ENCODE peak calls at places on chromosomes 3 and 15, in nine cellular contexts. N is adipocyte; B is SJSA1; J is stomach; C is CD8-positive, alpha-beta T cell; Z is A673; F is colonic mucosa; D is suprapubic skin; T is GM12878. E is an unnamed sample.

GRCh38 chr15:74727727-74728126 is 2.4 kb upstream of the CYP1A1 start:
- DNase-seq in N (no peak), B (no peak), J (peak; percentile 18), C (no peak), Z (no peak), F (no peak), D (peak; percentile 35), T (no peak), E (no peak)

GRCh38 chr3:108623504-108623903 is 34.0 kb downstream of the DZIP3 start:
- DNase-seq in N (no peak), B (no peak), J (no peak), C (no peak), Z (no peak), F (no peak), D (no peak), T (no peak), E (no peak)

GRCh38 chr3:169869484-169870304 is at the start of gene LRRC31:
- DNase-seq in N (no peak), B (no peak), J (no peak), C (no peak), Z (no peak), F (peak; percentile 29), D (no peak), T (no peak), E (no peak)

GRCh38 chr3:30241721-30242120 is 364.7 kb upstream of the TGFBR2 start:
- DNase-seq in N (no peak), B (no peak), J (no peak), C (no peak), Z (no peak), F (no peak), D (no peak), T (no peak), E (no peak)

GRCh38 chr3:14889188-14889587 is 58.2 kb upstream of the NR2C2 start:
- DNase-seq in N (no peak), B (no peak), J (no peak), C (no peak), Z (no peak), F (no peak), D (no peak), T (no peak), E (no peak)

GRCh38 chr15:62515696-62516395 is 350.8 kb upstream of the C2CD4B start:
- DNase-seq in N (no peak), B (no peak), J (no peak), C (no peak), Z (no peak), F (no peak), D (no peak), T (no peak), E (no peak)

GRCh38 chr15:39819449-39820016 is 36.9 kb upstream of the FSIP1 start:
- DNase-seq in N (no peak), B (no peak), J (no peak), C (no peak), Z (no peak), F (no peak), D (no peak), T (no peak), E (no peak)

GRCh38 chr3:160564205-160564922 is 1.0 kb downstream of the KPNA4 start:
- DNase-seq in N (peak; percentile 41), B (no peak), J (no peak), C (peak; percentile 24), Z (peak; percentile 31), F (peak; percentile 31), D (no peak), T (no peak), E (peak; percentile 41)

GRCh38 chr15:42494998-42495360 is 455 bp upstream of the SNAP23 start:
- DNase-seq in N (peak; percentile 85), B (peak; percentile 64), J (peak; percentile 47), C (peak; percentile 37), Z (peak; percentile 87), F (peak; percentile 93), D (no peak), T (no peak), E (peak; percentile 48)

GRCh38 chr3:60708191-60708975 is 542.9 kb downstream of the FHIT start:
- DNase-seq in N (peak; percentile 17), B (no peak), J (no peak), C (no peak), Z (peak; percentile 0), F (no peak), D (no peak), T (no peak), E (no peak)

GRCh38 chr3:39142067-39142466 is 11.3 kb downstream of the CSRNP1 start:
- DNase-seq in N (no peak), B (no peak), J (peak; percentile 51), C (no peak), Z (no peak), F (peak; percentile 81), D (no peak), T (no peak), E (no peak)

GRCh38 chr3:101252307-101252706 is 68.1 kb downstream of the IMPG2 start:
- DNase-seq in N (no peak), B (no peak), J (no peak), C (no peak), Z (no peak), F (no peak), D (no peak), T (no peak), E (no peak)

GRCh38 chr15:75693501-75694240 is 19.0 kb downstream of the CSPG4 start:
- DNase-seq in N (peak; percentile 55), B (no peak), J (no peak), C (no peak), Z (no peak), F (no peak), D (no peak), T (no peak), E (no peak)

DNA sequence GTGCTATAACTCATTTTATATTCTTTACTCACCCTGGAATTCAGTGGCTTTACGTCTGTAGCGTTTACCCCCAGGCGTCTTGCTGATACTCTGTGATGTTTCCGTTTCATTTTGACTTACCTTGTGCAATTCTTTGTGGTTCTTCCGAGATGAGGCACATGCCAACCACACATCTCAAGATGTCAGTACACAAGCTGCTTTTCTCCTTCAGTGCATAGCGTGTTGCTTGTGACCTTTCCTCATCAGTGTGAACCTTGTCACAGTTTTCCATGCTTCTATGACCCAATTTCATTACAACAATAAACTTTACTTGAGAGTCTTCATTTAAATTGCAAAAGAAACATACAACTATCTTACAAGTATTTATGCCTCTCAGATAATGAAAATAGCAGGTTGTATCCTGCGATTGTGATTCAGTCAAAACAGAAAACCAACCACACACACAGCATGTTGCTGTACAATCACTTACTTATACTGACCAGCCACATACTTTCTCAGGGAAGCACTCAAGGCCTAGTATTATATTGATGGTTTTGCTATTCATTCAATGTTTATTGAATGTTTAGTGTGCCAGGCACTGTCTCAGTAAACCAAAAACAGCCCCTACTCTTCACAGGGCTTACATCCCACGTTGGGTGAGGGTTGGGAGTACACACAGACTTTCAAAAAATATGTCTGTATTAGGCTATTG is 4.6 kb upstream of the TBL1XR1 start:
- DNase-seq in N (peak; percentile 70), B (no peak), J (no peak), C (peak; percentile 54), Z (no peak), F (no peak), D (no peak), T (peak; percentile 89), E (no peak)
- H3K4me3 ChIP-seq in N (no peak overlapping the region), B (no peak overlapping the region), J (no peak overlapping the region), C (peak overlapping the region; percentile 24), Z (no peak overlapping the region), F (no peak overlapping the region), D (no peak overlapping the region), T (no peak overlapping the region), E (no peak overlapping the region)

DNA sequence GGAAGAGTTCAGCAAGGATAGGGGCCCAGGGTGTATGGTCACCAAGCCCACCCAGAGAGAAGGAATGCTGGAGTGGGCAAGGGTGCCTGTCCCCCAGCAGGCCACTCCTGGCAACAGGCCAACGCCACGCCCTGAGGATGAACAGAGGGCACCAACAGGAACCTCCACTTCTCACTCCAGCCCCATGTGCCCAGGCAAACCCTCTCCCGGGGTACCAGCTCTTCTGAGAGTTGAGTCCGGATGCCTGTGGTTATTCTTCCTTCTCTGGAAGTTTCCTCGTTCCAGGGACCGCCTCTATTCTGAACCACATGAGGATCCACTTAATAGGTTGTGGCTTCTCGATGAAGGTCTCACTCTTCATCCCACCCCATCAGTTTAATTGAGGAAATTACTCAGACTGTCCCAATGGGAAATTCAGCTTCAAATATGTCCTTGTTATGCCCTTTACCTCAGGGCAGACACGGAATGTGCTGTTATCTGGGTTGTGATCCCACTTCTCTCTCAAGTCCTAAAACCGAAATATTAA is 114.3 kb downstream of the LIPC start:
- DNase-seq in N (no peak), B (no peak), J (peak; percentile 20), C (no peak), Z (no peak), F (no peak), D (no peak), T (no peak), E (no peak)
- H3K4me1 ChIP-seq in N (peaks cover 30% of the 10 kb centered on the region), B (peaks cover 41% of the 10 kb centered on the region), J (no peaks in the 10 kb centered on the region), C (peaks cover 14% of the 10 kb centered on the region), Z (no peaks in the 10 kb centered on the region), F (no peaks in the 10 kb centered on the region), D (peaks cover 3% of the 10 kb centered on the region), T (peaks cover 8% of the 10 kb centered on the region), E (no peaks in the 10 kb centered on the region)

GRCh38 chr3:121493431-121493830 is 52.4 kb downstream of the POLQ start:
- DNase-seq in N (no peak), B (no peak), J (no peak), C (no peak), Z (peak; percentile 10), F (no peak), D (no peak), T (no peak), E (no peak)
- H3K4me3 ChIP-seq in N (no peak overlapping the region), B (no peak overlapping the region), J (no peak overlapping the region), C (no peak overlapping the region), Z (no peak overlapping the region), F (no peak overlapping the region), D (no peak overlapping the region), T (no peak overlapping the region), E (no peak overlapping the region)

GRCh38 chr15:64855206-64856000 is 13.7 kb downstream of the PLEKHO2 start:
- DNase-seq in N (no peak), B (no peak), J (no peak), C (no peak), Z (no peak), F (no peak), D (no peak), T (no peak), E (no peak)

GRCh38 chr15:64856429-64857145 is 14.9 kb downstream of the PLEKHO2 start:
- DNase-seq in N (peak; percentile 53), B (peak; percentile 98), J (no peak), C (no peak), Z (no peak), F (no peak), D (no peak), T (no peak), E (no peak)

GRCh38 chr15:64851503-64851840 is 9.8 kb downstream of the PLEKHO2 start:
- DNase-seq in N (peak; percentile 90), B (peak; percentile 58), J (no peak), C (no peak), Z (no peak), F (no peak), D (no peak), T (no peak), E (no peak)

GRCh38 chr15:64854526-64854925 is 12.8 kb downstream of the PLEKHO2 start:
- DNase-seq in N (no peak), B (no peak), J (no peak), C (no peak), Z (no peak), F (no peak), D (no peak), T (no peak), E (no peak)

DNA sequence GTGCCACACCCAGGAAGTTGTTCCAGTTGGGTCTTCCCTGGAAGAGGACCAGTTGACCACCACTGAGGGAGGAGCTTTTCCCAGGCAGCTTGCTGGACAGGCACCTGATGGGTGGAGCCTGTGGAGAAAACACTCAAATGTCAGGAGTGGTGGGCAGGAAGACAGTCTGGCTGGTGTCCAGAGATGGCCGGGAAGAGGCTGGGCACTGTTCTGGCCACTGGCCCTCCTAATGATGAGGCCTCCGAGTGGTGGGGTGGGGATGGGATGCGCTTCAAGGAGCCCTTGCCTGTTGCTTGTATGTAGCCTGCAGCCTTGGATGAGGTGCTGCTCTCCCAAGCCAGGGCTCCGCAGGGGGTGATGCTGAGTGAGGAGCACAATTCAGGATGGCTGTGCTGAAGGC is 12.3 kb downstream of the PLEKHO2 start:
- DNase-seq in N (no peak), B (no peak), J (no peak), C (no peak), Z (no peak), F (no peak), D (no peak), T (no peak), E (no peak)
- H3K4me1 ChIP-seq in N (peaks cover 78% of the 10 kb centered on the region), B (peaks cover 78% of the 10 kb centered on the region), J (peaks cover 59% of the 10 kb centered on the region), C (peaks cover 31% of the 10 kb centered on the region), Z (peaks cover 7% of the 10 kb centered on the region), F (no peaks in the 10 kb centered on the region), D (peaks cover 82% of the 10 kb centered on the region), T (no peaks in the 10 kb centered on the region), E (no peaks in the 10 kb centered on the region)